ENCODE peak calls at places on chromosomes 11 and 22, in five cellular contexts. One of them, this sample, is unnamed.
A peak's percentile ranks its signal among the peaks of the same experiment; 100 is the strongest.

GRCh38 chr11:12577746-12578644 is 96.2 kb upstream of the TEAD1 start:
- DNase-seq in HCT116: no peak
- DNase-seq in OCI-LY7: no peak
- DNase-seq in neuronal stem cell: no peak
- DNase-seq in spleen: no peak
- DNase-seq in this sample: no peak

GRCh38 chr11:82701847-82702520 is 31.7 kb downstream of the FAM181B start:
- DNase-seq in HCT116: peak; percentile 24
- DNase-seq in OCI-LY7: peak; percentile 41
- DNase-seq in neuronal stem cell: peak; percentile 65
- DNase-seq in spleen: no peak
- DNase-seq in this sample: no peak

GRCh38 chr11:44816761-44817160 is 90.0 kb downstream of the TSPAN18 start:
- DNase-seq in HCT116: no peak
- DNase-seq in OCI-LY7: no peak
- DNase-seq in neuronal stem cell: no peak
- DNase-seq in spleen: peak; percentile 37
- DNase-seq in this sample: no peak

GRCh38 chr11:92638678-92639077 is 330.8 kb upstream of the MTNR1B start:
- DNase-seq in HCT116: no peak
- DNase-seq in OCI-LY7: no peak
- DNase-seq in neuronal stem cell: no peak
- DNase-seq in spleen: no peak
- DNase-seq in this sample: no peak

GRCh38 chr22:29780781-29781676 is 13.9 kb downstream of the UQCR10 start:
- DNase-seq in HCT116: no peak
- DNase-seq in OCI-LY7: no peak
- DNase-seq in neuronal stem cell: no peak
- DNase-seq in spleen: no peak
- DNase-seq in this sample: no peak

GRCh38 chr11:36123353-36124220 is 165.6 kb downstream of the COMMD9 start:
- DNase-seq in HCT116: no peak
- DNase-seq in OCI-LY7: no peak
- DNase-seq in neuronal stem cell: no peak
- DNase-seq in spleen: no peak
- DNase-seq in this sample: no peak

GRCh38 chr11:134724779-134725140 is 312.7 kb upstream of the B3GAT1 start:
- DNase-seq in HCT116: no peak
- DNase-seq in OCI-LY7: no peak
- DNase-seq in neuronal stem cell: no peak
- DNase-seq in spleen: no peak
- DNase-seq in this sample: no peak

GRCh38 chr11:2139691-2140337 is 625 bp upstream of the IGF2 start:
- DNase-seq in HCT116: no peak
- DNase-seq in OCI-LY7: no peak
- DNase-seq in neuronal stem cell: no peak
- DNase-seq in spleen: no peak
- DNase-seq in this sample: no peak

GRCh38 chr11:58465690-58466089 is 23.7 kb upstream of the OR5B12 start:
- DNase-seq in HCT116: no peak
- DNase-seq in OCI-LY7: no peak
- DNase-seq in neuronal stem cell: no peak
- DNase-seq in spleen: no peak
- DNase-seq in this sample: no peak

GRCh38 chr11:58771458-58771855 is 39.7 kb upstream of the GLYAT start:
- DNase-seq in HCT116: no peak
- DNase-seq in OCI-LY7: no peak
- DNase-seq in neuronal stem cell: no peak
- DNase-seq in spleen: no peak
- DNase-seq in this sample: no peak

GRCh38 chr11:86518211-86518610 is 143.5 kb downstream of the CCDC81 start:
- DNase-seq in HCT116: no peak
- DNase-seq in OCI-LY7: no peak
- DNase-seq in neuronal stem cell: no peak
- DNase-seq in spleen: no peak
- DNase-seq in this sample: no peak

GRCh38 chr11:106724293-106724892 is 293.9 kb downstream of the GUCY1A2 start:
- DNase-seq in HCT116: no peak
- DNase-seq in OCI-LY7: no peak
- DNase-seq in neuronal stem cell: no peak
- DNase-seq in spleen: no peak
- DNase-seq in this sample: no peak

GRCh38 chr11:69217276-69218105 is 61.8 kb downstream of the SMIM38 start:
- DNase-seq in HCT116: no peak
- DNase-seq in OCI-LY7: no peak
- DNase-seq in neuronal stem cell: no peak
- DNase-seq in spleen: no peak
- DNase-seq in this sample: peak; percentile 25

GRCh38 chr11:46808804-46809431 is 37.2 kb downstream of the CKAP5 start:
- DNase-seq in HCT116: peak; percentile 13
- DNase-seq in OCI-LY7: peak; percentile 65
- DNase-seq in neuronal stem cell: no peak
- DNase-seq in spleen: no peak
- DNase-seq in this sample: no peak

GRCh38 chr11:14446701-14447169 is 52.9 kb downstream of the COPB1 start:
- DNase-seq in HCT116: no peak
- DNase-seq in OCI-LY7: no peak
- DNase-seq in neuronal stem cell: no peak
- DNase-seq in spleen: no peak
- DNase-seq in this sample: no peak

GRCh38 chr11:9219115-9219514 is 46.0 kb downstream of the DENND5A start:
- DNase-seq in HCT116: no peak
- DNase-seq in OCI-LY7: no peak
- DNase-seq in neuronal stem cell: no peak
- DNase-seq in spleen: no peak
- DNase-seq in this sample: no peak

GRCh38 chr11:18144243-18144642 is 11.9 kb downstream of the MRGPRX3 start:
- DNase-seq in HCT116: no peak
- DNase-seq in OCI-LY7: no peak
- DNase-seq in neuronal stem cell: no peak
- DNase-seq in spleen: no peak
- DNase-seq in this sample: no peak

GRCh38 chr11:38543311-38543710 is 1945.3 kb upstream of the RAG2 start:
- DNase-seq in HCT116: no peak
- DNase-seq in OCI-LY7: no peak
- DNase-seq in neuronal stem cell: no peak
- DNase-seq in spleen: no peak
- DNase-seq in this sample: no peak

GRCh38 chr22:25747245-25747944 is 5.4 kb downstream of the MYO18B start:
- DNase-seq in HCT116: peak; percentile 45
- DNase-seq in OCI-LY7: no peak
- DNase-seq in neuronal stem cell: no peak
- DNase-seq in spleen: no peak
- DNase-seq in this sample: peak; percentile 81

GRCh38 chr22:27149886-27150529 is 492.6 kb downstream of the MIAT start:
- DNase-seq in HCT116: no peak
- DNase-seq in OCI-LY7: no peak
- DNase-seq in neuronal stem cell: no peak
- DNase-seq in spleen: no peak
- DNase-seq in this sample: no peak

DNA sequence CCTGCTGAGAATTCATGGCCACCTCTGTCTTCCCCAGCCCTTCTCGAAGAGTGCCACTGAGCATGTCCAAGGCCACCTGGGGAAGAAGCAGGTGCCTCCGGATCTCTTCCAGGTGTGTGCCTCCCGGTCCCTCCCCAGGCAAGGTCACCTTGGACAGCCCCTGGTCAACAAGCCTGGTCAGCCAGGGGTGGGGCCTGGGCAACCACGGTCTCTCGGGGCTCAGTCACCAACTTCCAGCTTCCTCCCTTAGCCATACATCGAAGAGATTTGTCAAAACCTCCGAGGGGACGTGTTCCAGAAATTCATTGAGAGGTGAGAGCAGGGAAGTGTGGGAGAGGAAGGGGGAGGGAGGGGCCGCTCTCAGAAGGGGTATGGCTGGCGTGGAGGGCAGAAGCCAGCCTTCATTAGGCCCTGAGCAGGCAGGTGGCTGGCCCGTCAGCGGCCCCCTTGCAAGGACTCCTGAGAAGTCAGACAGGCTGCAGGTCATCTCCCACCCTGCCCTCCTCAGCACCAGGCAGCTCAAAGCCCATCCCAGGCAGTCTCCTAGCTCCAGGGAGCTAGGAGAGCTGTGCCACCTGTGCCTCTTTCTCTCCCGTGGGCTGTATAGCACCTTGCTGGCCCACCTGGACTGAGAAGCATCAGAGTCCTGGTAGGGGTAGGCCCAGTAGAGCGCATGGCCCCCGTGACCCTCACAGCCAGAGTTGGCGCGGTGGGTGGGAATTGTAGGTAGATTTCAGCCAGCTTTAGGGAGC is 9.3 kb upstream of the ANKRD13D start:
- DNase-seq in HCT116: no peak
- DNase-seq in OCI-LY7: no peak
- DNase-seq in neuronal stem cell: no peak
- DNase-seq in spleen: peak; percentile 80
- DNase-seq in this sample: peak; percentile 23
- H3K27ac ChIP-seq in HCT116: no peak overlapping the region
- H3K27ac ChIP-seq in OCI-LY7: peak overlapping the region; percentile 98
- H3K27ac ChIP-seq in neuronal stem cell: no peak overlapping the region
- H3K27ac ChIP-seq in spleen: peak overlapping the region; percentile 89
- H3K27ac ChIP-seq in this sample: no peak overlapping the region

DNA sequence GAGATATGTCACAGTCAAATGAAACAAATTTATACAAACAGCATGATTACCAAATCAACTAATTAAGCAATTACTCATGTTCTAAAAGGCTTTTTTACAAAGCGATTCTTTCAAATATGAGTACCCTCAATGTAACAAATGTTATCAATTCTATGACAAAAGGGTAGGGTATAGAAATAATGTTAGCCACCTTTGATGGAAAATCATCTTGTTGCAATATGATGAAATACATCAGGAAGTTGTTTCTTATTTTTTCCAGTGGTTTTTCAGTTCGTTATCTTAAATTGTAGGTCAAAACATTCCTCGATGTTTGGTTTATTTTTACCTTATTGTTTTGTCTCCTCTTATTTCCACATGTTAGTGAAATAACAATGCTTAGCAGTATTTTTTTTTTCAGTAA is 6.5 kb downstream of the ARHGEF12 start:
- DNase-seq in HCT116: no peak
- DNase-seq in OCI-LY7: no peak
- DNase-seq in neuronal stem cell: no peak
- DNase-seq in spleen: no peak
- DNase-seq in this sample: no peak
- H3K4me3 ChIP-seq in HCT116: no peak overlapping the region
- H3K4me3 ChIP-seq in OCI-LY7: no peak overlapping the region
- H3K4me3 ChIP-seq in neuronal stem cell: no peak overlapping the region
- H3K4me3 ChIP-seq in spleen: no peak overlapping the region
- H3K4me3 ChIP-seq in this sample: no peak overlapping the region

GRCh38 chr11:123145220-123145619 is 49.8 kb downstream of the CLMP start:
- DNase-seq in HCT116: peak; percentile 73
- DNase-seq in OCI-LY7: no peak
- DNase-seq in neuronal stem cell: no peak
- DNase-seq in spleen: no peak
- DNase-seq in this sample: no peak

GRCh38 chr11:123144707-123145106 is 50.3 kb downstream of the CLMP start:
- DNase-seq in HCT116: no peak
- DNase-seq in OCI-LY7: no peak
- DNase-seq in neuronal stem cell: no peak
- DNase-seq in spleen: no peak
- DNase-seq in this sample: no peak

GRCh38 chr11:123143921-123144320 is 51.1 kb downstream of the CLMP start:
- DNase-seq in HCT116: no peak
- DNase-seq in OCI-LY7: no peak
- DNase-seq in neuronal stem cell: no peak
- DNase-seq in spleen: no peak
- DNase-seq in this sample: no peak

GRCh38 chr11:123143476-123143875 is 51.6 kb downstream of the CLMP start:
- DNase-seq in HCT116: no peak
- DNase-seq in OCI-LY7: no peak
- DNase-seq in neuronal stem cell: no peak
- DNase-seq in spleen: no peak
- DNase-seq in this sample: no peak

DNA sequence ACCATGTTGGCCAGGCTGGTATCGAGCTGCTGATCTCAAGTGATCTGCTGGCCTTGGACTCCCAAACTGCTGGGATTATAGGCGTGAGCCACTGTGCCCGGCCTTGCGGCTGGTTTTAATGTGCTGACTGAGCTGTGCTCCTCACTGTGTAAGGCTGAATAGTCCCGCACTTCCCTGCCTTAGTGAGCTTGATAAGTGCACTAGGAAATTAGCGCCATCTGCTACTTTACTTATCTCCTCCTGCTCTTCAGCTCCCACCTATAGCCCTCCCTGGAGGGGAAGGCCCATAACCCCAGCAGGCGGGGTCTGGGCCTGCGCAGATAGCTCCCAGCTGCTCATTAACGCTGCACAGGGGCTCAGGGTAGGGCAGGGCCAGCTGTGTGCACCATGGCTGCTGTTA is 49.4 kb downstream of the CLMP start:
- DNase-seq in HCT116: no peak
- DNase-seq in OCI-LY7: no peak
- DNase-seq in neuronal stem cell: no peak
- DNase-seq in spleen: no peak
- DNase-seq in this sample: no peak
- H3K27ac ChIP-seq in HCT116: peak overlapping the region; percentile 49
- H3K27ac ChIP-seq in OCI-LY7: no peak overlapping the region
- H3K27ac ChIP-seq in neuronal stem cell: no peak overlapping the region
- H3K27ac ChIP-seq in spleen: no peak overlapping the region
- H3K27ac ChIP-seq in this sample: no peak overlapping the region

DNA sequence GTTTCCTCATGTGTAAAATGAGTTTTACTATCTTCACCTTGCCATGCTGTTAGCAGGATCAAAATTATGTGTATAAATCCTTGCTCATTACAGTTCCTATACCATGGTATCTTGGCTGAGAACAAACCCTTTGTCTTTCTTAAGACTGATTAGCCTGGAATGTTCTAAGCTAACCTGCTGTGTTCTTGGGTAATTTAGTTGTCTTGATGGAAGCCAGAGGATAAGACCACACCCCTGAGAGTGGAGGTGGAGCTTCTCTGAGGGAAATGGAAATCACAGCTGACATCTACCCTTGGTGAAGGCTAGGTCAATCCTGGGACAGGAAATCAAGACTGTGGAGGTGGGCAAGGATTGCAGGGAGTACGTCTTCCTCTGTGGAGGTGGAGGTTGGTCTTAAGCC is 206.1 kb upstream of the ARHGAP20 start:
- DNase-seq in HCT116: no peak
- DNase-seq in OCI-LY7: no peak
- DNase-seq in neuronal stem cell: no peak
- DNase-seq in spleen: no peak
- DNase-seq in this sample: no peak
- H3K4me3 ChIP-seq in HCT116: no peak overlapping the region
- H3K4me3 ChIP-seq in OCI-LY7: no peak overlapping the region
- H3K4me3 ChIP-seq in neuronal stem cell: no peak overlapping the region
- H3K4me3 ChIP-seq in spleen: no peak overlapping the region
- H3K4me3 ChIP-seq in this sample: no peak overlapping the region

GRCh38 chr22:36381513-36382079 is 6.2 kb downstream of the MYH9 start:
- DNase-seq in HCT116: no peak
- DNase-seq in OCI-LY7: no peak
- DNase-seq in neuronal stem cell: no peak
- DNase-seq in spleen: no peak
- DNase-seq in this sample: no peak
- H3K27ac ChIP-seq in HCT116: no peak overlapping the region
- H3K27ac ChIP-seq in OCI-LY7: peak overlapping the region; percentile 34
- H3K27ac ChIP-seq in neuronal stem cell: no peak overlapping the region
- H3K27ac ChIP-seq in spleen: peak overlapping the region; percentile 79
- H3K27ac ChIP-seq in this sample: no peak overlapping the region